ENCODE peak calls at places on chromosome 20, in six cellular contexts. S, R, I, Y, F and W are unnamed samples.

GRCh38 chr20:42095221-42095620 is 477.0 kb upstream of the CHD6 start:
- DNase-seq in S (no peak), R (no peak), I (no peak), Y (no peak), F (no peak), W (no peak)

GRCh38 chr20:11270566-11270965 is 596.8 kb upstream of the JAG1 start:
- DNase-seq in S (no peak), R (no peak), I (no peak), Y (no peak), F (no peak), W (no peak)

GRCh38 chr20:12638633-12639360 is 370.0 kb upstream of the SPTLC3 start:
- DNase-seq in S (no peak), R (no peak), I (no peak), Y (no peak), F (no peak), W (no peak)

GRCh38 chr20:32639284-32639683 is 34.5 kb downstream of the C20orf203 start:
- DNase-seq in S (no peak), R (no peak), I (no peak), Y (no peak), F (no peak), W (no peak)

GRCh38 chr20:5621305-5621704 is 128.9 kb upstream of the SHLD1 start:
- DNase-seq in S (peak; percentile 18), R (no peak), I (no peak), Y (no peak), F (no peak), W (no peak)

GRCh38 chr20:40265872-40266533 is 423.0 kb downstream of the MAFB start:
- DNase-seq in S (peak; percentile 14), R (peak; percentile 19), I (no peak), Y (no peak), F (no peak), W (no peak)

GRCh38 chr20:58870293-58871014 is 17.9 kb downstream of the GNAS start:
- DNase-seq in S (peak; percentile 35), R (peak; percentile 49), I (peak; percentile 68), Y (peak; percentile 77), F (peak; percentile 86), W (no peak)

GRCh38 chr20:12702312-12702711 is 306.5 kb upstream of the SPTLC3 start:
- DNase-seq in S (no peak), R (no peak), I (no peak), Y (no peak), F (no peak), W (no peak)

GRCh38 chr20:47327711-47328110 is 28.8 kb downstream of the ZMYND8 start:
- DNase-seq in S (no peak), R (no peak), I (no peak), Y (no peak), F (no peak), W (no peak)

GRCh38 chr20:56552911-56553629 is 20.0 kb downstream of the FAM209B start:
- DNase-seq in S (no peak), R (no peak), I (no peak), Y (no peak), F (no peak), W (no peak)

GRCh38 chr20:33686984-33687366 is 790 bp upstream of the E2F1 start:
- DNase-seq in S (no peak), R (no peak), I (no peak), Y (no peak), F (peak; percentile 65), W (no peak)

GRCh38 chr20:51417745-51418529 is 124.6 kb downstream of the NFATC2 start:
- DNase-seq in S (no peak), R (no peak), I (no peak), Y (no peak), F (no peak), W (no peak)

GRCh38 chr20:62021794-62022419 is 43.8 kb downstream of the TAF4 start:
- DNase-seq in S (no peak), R (no peak), I (no peak), Y (no peak), F (no peak), W (no peak)

GRCh38 chr20:62487564-62488086 is 11.8 kb upstream of the GATA5 start:
- DNase-seq in S (no peak), R (no peak), I (no peak), Y (no peak), F (no peak), W (no peak)

GRCh38 chr20:53902968-53903651 is 167.3 kb downstream of the BCAS1 start:
- DNase-seq in S (no peak), R (no peak), I (no peak), Y (peak; percentile 3), F (no peak), W (no peak)

GRCh38 chr20:37945034-37945660 is 42.2 kb downstream of the VSTM2L start:
- DNase-seq in S (no peak), R (no peak), I (no peak), Y (peak; percentile 25), F (no peak), W (no peak)

GRCh38 chr20:25315418-25316210 is 67.7 kb downstream of the PYGB start:
- DNase-seq in S (peak; percentile 78), R (peak; percentile 45), I (no peak), Y (peak; percentile 43), F (no peak), W (no peak)

GRCh38 chr20:19644085-19644484 is 114.0 kb upstream of the RIN2 start:
- DNase-seq in S (no peak), R (no peak), I (no peak), Y (no peak), F (no peak), W (no peak)

GRCh38 chr20:32206383-32207210 is 946 bp downstream of the PLAGL2 start:
- DNase-seq in S (no peak), R (no peak), I (no peak), Y (no peak), F (no peak), W (no peak)

GRCh38 chr20:58701431-58702160 is 9.0 kb downstream of the NPEPL1 start:
- DNase-seq in S (no peak), R (no peak), I (no peak), Y (peak; percentile 60), F (no peak), W (no peak)

GRCh38 chr20:266604-267562 is 9.4 kb downstream of the DEFB132 start:
- DNase-seq in S (peak; percentile 56), R (peak; percentile 70), I (peak; percentile 78), Y (peak; percentile 88), F (peak; percentile 96), W (peak; percentile 66)

GRCh38 chr20:25142435-25142834 is 53.1 kb upstream of the ENTPD6 start:
- DNase-seq in S (no peak), R (no peak), I (no peak), Y (no peak), F (no peak), W (no peak)

GRCh38 chr20:51094221-51094620 is 71.3 kb upstream of the KCNG1 start:
- DNase-seq in S (no peak), R (no peak), I (no peak), Y (no peak), F (no peak), W (no peak)